ENCODE peak calls at places on chromosomes 12 and 14, in four cellular contexts. D is lower leg skin; R is stimulated activated effector memory CD8-positive, alpha-beta T cell treated with anti-CD3 and anti-CD28 coated beads, Interleukin-12 subunit alpha, Interleukin-12 subunit beta, amount 100 ng/mL, for 72 hours; L is H4. U is an unnamed sample.

GRCh38 chr12:113299619-113300237 is 35.2 kb downstream of the SLC8B1 start:
- DNase-seq in D (peak), L (peak), R (no peak), U (peak)

GRCh38 chr12:28164644-28165313 is 25.5 kb upstream of the CCDC91 start:
- DNase-seq in D (no peak), R (no peak), L (no peak), U (no peak)

GRCh38 chr12:101785671-101786070 is 45.1 kb downstream of the GNPTAB start:
- DNase-seq in R (no peak), L (no peak), D (no peak), U (no peak)

GRCh38 chr12:89924191-89924590 is 215.6 kb upstream of the ATP2B1 start:
- DNase-seq in L (no peak), R (no peak), D (no peak), U (no peak)

GRCh38 chr14:105313381-105314286 is 914 bp upstream of the PACS2 start:
- DNase-seq in D (peak), L (no peak), R (no peak), U (peak)

GRCh38 chr12:24380122-24380521 is 430.7 kb upstream of the SOX5 start:
- DNase-seq in D (no peak), R (no peak), L (no peak), U (no peak)

GRCh38 chr12:19201653-19202052 is 72.1 kb downstream of the PLEKHA5 start:
- DNase-seq in L (no peak), R (no peak), D (no peak), U (peak)

GRCh38 chr14:89424241-89424640 is 7.2 kb upstream of the FOXN3 start:
- DNase-seq in D (no peak), L (no peak), R (no peak), U (no peak)

GRCh38 chr12:52032431-52032796 is 18.8 kb upstream of the NR4A1 start:
- DNase-seq in D (peak), R (no peak), L (peak), U (peak)

GRCh38 chr14:75879031-75879430 is 102.8 kb downstream of the TGFB3 start:
- DNase-seq in D (no peak), R (no peak), L (no peak), U (peak)

GRCh38 chr12:57859121-57859520 is 12.6 kb upstream of the CTDSP2 start:
- DNase-seq in L (no peak), R (no peak), D (no peak), U (no peak)

GRCh38 chr12:31035944-31036665 is 37.6 kb upstream of the DDX11 start:
- DNase-seq in R (no peak), D (peak), L (no peak), U (peak)

GRCh38 chr12:19778111-19778688 is 338.9 kb downstream of the AEBP2 start:
- DNase-seq in L (no peak), R (no peak), D (no peak), U (peak)

GRCh38 chr14:26655128-26655527 is 57.3 kb upstream of the NOVA1 start:
- DNase-seq in L (no peak), R (no peak), D (no peak), U (no peak)

GRCh38 chr12:63822352-63822751 is 22.1 kb upstream of the SRGAP1 start:
- DNase-seq in R (no peak), L (no peak), D (no peak), U (peak)

GRCh38 chr12:105041186-105041585 is 43.1 kb downstream of the ALDH1L2 start:
- DNase-seq in R (no peak), L (no peak), D (no peak), U (no peak)

GRCh38 chr14:20512139-20512905 is 7.0 kb downstream of the RNASE10 start:
- DNase-seq in D (no peak), L (no peak), R (no peak), U (no peak)

GRCh38 chr12:25056011-25056410 is 107.1 kb upstream of the BCAT1 start:
- DNase-seq in R (no peak), D (no peak), L (no peak), U (no peak)

GRCh38 chr14:89855961-89856360 is 98.6 kb downstream of the EFCAB11 start:
- DNase-seq in L (peak), D (no peak), R (no peak), U (peak)

GRCh38 chr14:21917699-21918436 is 244.2 kb upstream of the OR4E1 start:
- DNase-seq in R (peak), L (peak), D (no peak), U (peak)

GRCh38 chr14:104187931-104188726 is 49.7 kb downstream of the KIF26A start:
- DNase-seq in R (no peak), L (no peak), D (no peak), U (no peak)

GRCh38 chr12:131616316-131617098 is 94.4 kb upstream of the SFSWAP start:
- DNase-seq in R (no peak), L (no peak), D (no peak), U (no peak)

GRCh38 chr12:89593233-89593632 is 67.4 kb upstream of the POC1B start:
- DNase-seq in L (no peak), R (no peak), D (no peak), U (no peak)

GRCh38 chr12:77500124-77500523 is 330.6 kb upstream of the NAV3 start:
- DNase-seq in D (no peak), L (no peak), R (no peak), U (no peak)

GRCh38 chr12:131536337-131536736 is 174.6 kb upstream of the SFSWAP start:
- DNase-seq in D (no peak), L (no peak), R (no peak), U (no peak)

GRCh38 chr12:113329022-113329790 is 5.7 kb downstream of the SLC8B1 start:
- DNase-seq in R (no peak), D (no peak), L (no peak), U (no peak)

GRCh38 chr14:33978892-33979612 is 28.2 kb upstream of the EGLN3 start:
- DNase-seq in R (no peak), D (no peak), L (no peak), U (no peak)

U was measured in mesenchymal stem cell.